ENCODE peak calls at places on chromosomes 12 and 14, in six cellular contexts. One of them, this sample, is unnamed. For H3K4me1, the result is how much of the 10 kb centered on the place peaks cover.

GRCh38 chr14:23478109-23478698 is 8.7 kb downstream of the NGDN start:
- DNase-seq in ascending aorta: no peak
- DNase-seq in uterus: peak
- DNase-seq in K562: peak
- DNase-seq in PC-3: peak
- DNase-seq in cardiac muscle cell: peak
- DNase-seq in this sample: peak

GRCh38 chr14:33432407-33433023 is 493.8 kb downstream of the NPAS3 start:
- DNase-seq in ascending aorta: no peak
- DNase-seq in PC-3: peak
- DNase-seq in K562: no peak
- DNase-seq in uterus: no peak
- DNase-seq in cardiac muscle cell: peak
- DNase-seq in this sample: no peak

GRCh38 chr14:64082837-64083236 is 211.3 kb downstream of the ESR2 start:
- DNase-seq in K562: no peak
- DNase-seq in ascending aorta: no peak
- DNase-seq in uterus: peak
- DNase-seq in cardiac muscle cell: no peak
- DNase-seq in PC-3: no peak
- DNase-seq in this sample: no peak

GRCh38 chr12:42893802-42894201 is 304.3 kb upstream of the PRICKLE1 start:
- DNase-seq in uterus: no peak
- DNase-seq in K562: no peak
- DNase-seq in PC-3: no peak
- DNase-seq in cardiac muscle cell: no peak
- DNase-seq in ascending aorta: no peak
- DNase-seq in this sample: no peak

GRCh38 chr14:68535404-68536024 is 257.4 kb downstream of the ZFP36L1 start:
- DNase-seq in cardiac muscle cell: no peak
- DNase-seq in K562: no peak
- DNase-seq in PC-3: peak
- DNase-seq in ascending aorta: no peak
- DNase-seq in uterus: no peak
- DNase-seq in this sample: no peak

GRCh38 chr14:93747560-93747959 is 40.7 kb downstream of the PRIMA1 start:
- DNase-seq in ascending aorta: no peak
- DNase-seq in K562: no peak
- DNase-seq in cardiac muscle cell: no peak
- DNase-seq in PC-3: no peak
- DNase-seq in uterus: no peak
- DNase-seq in this sample: no peak

GRCh38 chr14:71610149-71610548 is 322.1 kb upstream of the RGS6 start:
- DNase-seq in ascending aorta: no peak
- DNase-seq in cardiac muscle cell: no peak
- DNase-seq in uterus: no peak
- DNase-seq in K562: no peak
- DNase-seq in PC-3: peak
- DNase-seq in this sample: no peak

GRCh38 chr14:65277027-65277426 is 135.5 kb upstream of the FUT8 start:
- DNase-seq in PC-3: peak
- DNase-seq in cardiac muscle cell: no peak
- DNase-seq in ascending aorta: no peak
- DNase-seq in K562: no peak
- DNase-seq in uterus: no peak
- DNase-seq in this sample: no peak

GRCh38 chr14:54828031-54828430 is 74.6 kb downstream of the GCH1 start:
- DNase-seq in PC-3: no peak
- DNase-seq in uterus: no peak
- DNase-seq in K562: no peak
- DNase-seq in cardiac muscle cell: no peak
- DNase-seq in ascending aorta: no peak
- DNase-seq in this sample: no peak

GRCh38 chr14:104282332-104283196 is 144.2 kb downstream of the KIF26A start:
- DNase-seq in cardiac muscle cell: no peak
- DNase-seq in uterus: peak
- DNase-seq in PC-3: no peak
- DNase-seq in ascending aorta: no peak
- DNase-seq in K562: no peak
- DNase-seq in this sample: no peak

GRCh38 chr12:69052613-69053408 is 119.8 kb upstream of the CPM start:
- DNase-seq in cardiac muscle cell: no peak
- DNase-seq in K562: no peak
- DNase-seq in ascending aorta: no peak
- DNase-seq in PC-3: peak
- DNase-seq in uterus: no peak
- DNase-seq in this sample: no peak

GRCh38 chr12:81798294-81798693 is 39.1 kb upstream of the PPFIA2 start:
- DNase-seq in uterus: no peak
- DNase-seq in ascending aorta: no peak
- DNase-seq in PC-3: no peak
- DNase-seq in cardiac muscle cell: peak
- DNase-seq in K562: no peak
- DNase-seq in this sample: no peak
- H3K4me1 ChIP-seq in uterus: under half
- H3K4me1 ChIP-seq in ascending aorta: under half
- H3K4me1 ChIP-seq in PC-3: under half
- H3K4me1 ChIP-seq in cardiac muscle cell: under half
- H3K4me1 ChIP-seq in K562: under half
- H3K4me1 ChIP-seq in this sample: under half

GRCh38 chr12:44873898-44874297 is 2.2 kb downstream of the NELL2 start:
- DNase-seq in K562: no peak
- DNase-seq in cardiac muscle cell: peak
- DNase-seq in ascending aorta: no peak
- DNase-seq in uterus: no peak
- DNase-seq in PC-3: peak
- DNase-seq in this sample: no peak
- TF ChIP-seq CTCF in K562: no peak
- TF ChIP-seq CTCF in cardiac muscle cell: no peak
- TF ChIP-seq CTCF in ascending aorta: peak
- TF ChIP-seq CTCF in uterus: no peak
- TF ChIP-seq CTCF in PC-3: peak
- TF ChIP-seq CTCF in this sample: peak

DNA sequence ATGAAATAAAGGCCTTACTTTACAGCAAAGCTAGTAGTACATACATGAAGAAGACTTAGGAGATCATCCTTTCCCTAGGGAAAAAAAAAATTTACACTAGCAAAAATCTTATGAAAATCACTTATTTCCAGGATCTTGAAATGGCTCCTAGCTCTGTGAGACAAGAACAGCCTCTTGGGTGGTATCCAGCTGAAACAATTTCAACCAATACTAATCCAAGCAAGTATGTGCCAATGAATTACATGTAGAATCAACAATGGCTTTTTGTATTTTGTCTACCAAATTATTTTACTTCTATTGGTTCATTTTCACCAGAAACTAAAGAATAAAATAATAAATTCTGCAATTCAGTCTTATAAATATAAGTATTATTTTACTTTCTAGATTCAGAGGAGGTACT is 2.7 kb upstream of the SLCO1A2 start:
- DNase-seq in cardiac muscle cell: no peak
- DNase-seq in PC-3: no peak
- DNase-seq in uterus: no peak
- DNase-seq in K562: no peak
- DNase-seq in ascending aorta: no peak
- DNase-seq in this sample: no peak
- H3K4me1 ChIP-seq in cardiac muscle cell: under half
- H3K4me1 ChIP-seq in PC-3: under half
- H3K4me1 ChIP-seq in uterus: under half
- H3K4me1 ChIP-seq in K562: under half
- H3K4me1 ChIP-seq in ascending aorta: under half
- H3K4me1 ChIP-seq in this sample: under half

DNA sequence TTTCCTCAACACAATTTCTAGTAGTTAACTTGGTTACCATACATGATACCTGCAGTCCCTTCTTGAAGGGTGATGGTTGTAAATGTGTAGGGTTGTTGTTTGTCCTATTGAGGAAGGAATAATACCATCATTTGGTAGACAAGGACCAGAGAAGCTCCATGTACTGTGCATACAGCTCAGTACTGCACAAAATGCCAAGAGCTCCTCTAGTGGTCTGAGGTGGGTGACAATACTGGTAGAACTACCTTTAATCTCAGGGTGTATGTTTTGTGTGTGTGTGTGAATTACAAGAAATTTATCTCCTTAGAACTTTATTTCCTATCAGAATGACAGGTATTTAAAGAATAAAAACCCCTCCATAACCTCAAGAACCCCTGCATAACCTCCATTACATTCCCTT is 575.3 kb downstream of the TMTC2 start:
- DNase-seq in K562: no peak
- DNase-seq in ascending aorta: no peak
- DNase-seq in cardiac muscle cell: no peak
- DNase-seq in PC-3: peak
- DNase-seq in uterus: no peak
- DNase-seq in this sample: no peak
- TF ChIP-seq CTCF in K562: peak
- TF ChIP-seq CTCF in ascending aorta: no peak
- TF ChIP-seq CTCF in cardiac muscle cell: no peak
- TF ChIP-seq CTCF in PC-3: peak
- TF ChIP-seq CTCF in uterus: no peak
- TF ChIP-seq CTCF in this sample: no peak

GRCh38 chr14:76716285-76716684 is 45.0 kb upstream of the VASH1 start:
- DNase-seq in cardiac muscle cell: no peak
- DNase-seq in PC-3: no peak
- DNase-seq in K562: no peak
- DNase-seq in ascending aorta: no peak
- DNase-seq in uterus: no peak
- DNase-seq in this sample: no peak

GRCh38 chr14:76715927-76716200 is 45.4 kb upstream of the VASH1 start:
- DNase-seq in cardiac muscle cell: no peak
- DNase-seq in PC-3: no peak
- DNase-seq in uterus: no peak
- DNase-seq in K562: no peak
- DNase-seq in ascending aorta: no peak
- DNase-seq in this sample: no peak

GRCh38 chr14:76718306-76719075 is 42.8 kb upstream of the VASH1 start:
- DNase-seq in K562: no peak
- DNase-seq in PC-3: no peak
- DNase-seq in ascending aorta: no peak
- DNase-seq in uterus: no peak
- DNase-seq in cardiac muscle cell: no peak
- DNase-seq in this sample: no peak

GRCh38 chr14:76719664-76720063 is 41.6 kb upstream of the VASH1 start:
- DNase-seq in K562: no peak
- DNase-seq in PC-3: no peak
- DNase-seq in uterus: no peak
- DNase-seq in cardiac muscle cell: no peak
- DNase-seq in ascending aorta: no peak
- DNase-seq in this sample: no peak

DNA sequence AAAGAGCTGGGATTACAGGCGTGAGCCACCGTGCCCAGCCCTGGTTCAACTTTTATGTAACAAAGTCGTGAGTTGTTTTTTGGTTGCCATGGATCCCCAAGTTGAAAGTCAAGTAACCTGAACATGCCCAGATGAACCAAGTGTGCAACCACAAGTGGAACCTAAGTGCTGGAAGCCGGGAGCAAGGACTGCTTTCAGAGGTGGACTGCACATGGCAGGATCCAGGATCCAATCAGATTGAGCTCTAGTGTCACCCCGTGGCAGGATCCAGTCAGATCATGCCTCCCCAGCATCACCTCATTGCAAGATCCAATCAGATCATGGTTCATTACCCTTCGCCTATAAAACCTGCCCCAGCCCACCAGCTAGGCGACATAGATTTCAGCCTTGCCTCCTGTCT is 43.8 kb upstream of the VASH1 start:
- DNase-seq in PC-3: no peak
- DNase-seq in ascending aorta: no peak
- DNase-seq in cardiac muscle cell: no peak
- DNase-seq in K562: no peak
- DNase-seq in uterus: no peak
- DNase-seq in this sample: no peak
- H3K4me1 ChIP-seq in PC-3: under half
- H3K4me1 ChIP-seq in ascending aorta: under half
- H3K4me1 ChIP-seq in cardiac muscle cell: under half
- H3K4me1 ChIP-seq in K562: under half
- H3K4me1 ChIP-seq in uterus: under half
- H3K4me1 ChIP-seq in this sample: under half

GRCh38 chr14:78674820-78675219 is 504.6 kb downstream of the NRXN3 start:
- DNase-seq in PC-3: no peak
- DNase-seq in ascending aorta: no peak
- DNase-seq in K562: no peak
- DNase-seq in uterus: no peak
- DNase-seq in cardiac muscle cell: no peak
- DNase-seq in this sample: no peak

GRCh38 chr14:78673845-78674244 is 503.7 kb downstream of the NRXN3 start:
- DNase-seq in ascending aorta: no peak
- DNase-seq in uterus: no peak
- DNase-seq in K562: no peak
- DNase-seq in PC-3: no peak
- DNase-seq in cardiac muscle cell: no peak
- DNase-seq in this sample: no peak
- TF ChIP-seq CTCF in ascending aorta: no peak
- TF ChIP-seq CTCF in uterus: no peak
- TF ChIP-seq CTCF in K562: no peak
- TF ChIP-seq CTCF in PC-3: no peak
- TF ChIP-seq CTCF in cardiac muscle cell: no peak
- TF ChIP-seq CTCF in this sample: no peak

DNA sequence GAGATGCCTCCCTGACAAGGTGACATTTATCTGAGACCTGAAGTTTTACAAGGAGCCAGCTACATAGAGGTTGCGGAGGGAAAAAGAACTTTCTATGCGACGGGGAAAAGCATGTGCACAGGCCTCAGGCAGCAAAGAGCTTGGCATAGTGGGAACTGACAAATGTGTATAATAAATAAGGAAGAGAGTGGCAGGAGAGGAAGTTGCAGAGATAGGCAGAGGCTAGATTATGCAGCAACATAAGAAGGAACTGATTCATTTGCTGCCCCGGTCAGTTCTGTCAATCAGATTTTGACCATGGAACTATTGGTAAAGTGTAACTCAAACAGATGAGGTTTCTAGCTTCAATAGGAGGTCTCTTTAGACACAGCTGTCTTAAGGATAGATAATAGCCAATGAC is 33.7 kb upstream of the RIC8B start:
- DNase-seq in PC-3: no peak
- DNase-seq in ascending aorta: no peak
- DNase-seq in K562: no peak
- DNase-seq in uterus: no peak
- DNase-seq in cardiac muscle cell: no peak
- DNase-seq in this sample: no peak
- H3K4me1 ChIP-seq in PC-3: under half
- H3K4me1 ChIP-seq in ascending aorta: under half
- H3K4me1 ChIP-seq in K562: under half
- H3K4me1 ChIP-seq in uterus: under half
- H3K4me1 ChIP-seq in cardiac muscle cell: under half
- H3K4me1 ChIP-seq in this sample: under half